ENCODE peak calls at places on chromosomes 11 and 22, in five cellular contexts. W, S, M, A and X are unnamed samples.

GRCh38 chr11:68657021-68657780 is 27.1 kb upstream of the GAL start:
- DNase-seq in W (no peak), S (no peak), M (no peak), A (no peak), X (no peak)

GRCh38 chr22:40243891-40244290 is 66.2 kb downstream of the TNRC6B start:
- DNase-seq in W (no peak), S (no peak), M (no peak), A (no peak), X (peak)

GRCh38 chr11:85313741-85314140 is 313.4 kb downstream of the DLG2 start:
- DNase-seq in W (no peak), S (no peak), M (no peak), A (no peak), X (no peak)

GRCh38 chr22:48071305-48071704 is 1308.9 kb downstream of the TBC1D22A start:
- DNase-seq in W (no peak), S (no peak), M (no peak), A (no peak), X (no peak)

GRCh38 chr11:7605544-7605943 is 67.8 kb downstream of the CYB5R2 start:
- DNase-seq in W (no peak), S (peak), M (peak), A (no peak), X (no peak)

GRCh38 chr11:3947084-3947483 is 91.6 kb downstream of the STIM1 start:
- DNase-seq in W (no peak), S (peak), M (no peak), A (no peak), X (peak)

GRCh38 chr11:36354221-36355003 is 58.3 kb downstream of the PRR5L start:
- DNase-seq in W (no peak), S (peak), M (no peak), A (no peak), X (no peak)

GRCh38 chr11:104443387-104443786 is 279.4 kb upstream of the PDGFD start:
- DNase-seq in W (no peak), S (no peak), M (no peak), A (no peak), X (no peak)

GRCh38 chr22:24400726-24401596 is 26.4 kb upstream of the ADORA2A start:
- DNase-seq in W (no peak), S (peak), M (no peak), A (no peak), X (no peak)

GRCh38 chr11:86558219-86558618 is 114.2 kb downstream of the ME3 start:
- DNase-seq in W (no peak), S (peak), M (no peak), A (no peak), X (no peak)

GRCh38 chr11:16946477-16947282 is 67.5 kb downstream of the PLEKHA7 start:
- DNase-seq in W (no peak), S (no peak), M (peak), A (no peak), X (no peak)

GRCh38 chr22:42880815-42881214 is 23.7 kb upstream of the ARFGAP3 start:
- DNase-seq in W (no peak), S (no peak), M (no peak), A (no peak), X (no peak)

GRCh38 chr11:46051102-46051501 is 70.2 kb downstream of the PHF21A start:
- DNase-seq in W (no peak), S (no peak), M (no peak), A (no peak), X (no peak)

GRCh38 chr11:69463892-69464620 is 17.4 kb upstream of the LINC01488 start:
- DNase-seq in W (no peak), S (no peak), M (no peak), A (no peak), X (no peak)

GRCh38 chr11:101476186-101476585 is 107.6 kb downstream of the TRPC6 start:
- DNase-seq in W (no peak), S (no peak), M (no peak), A (no peak), X (no peak)

GRCh38 chr22:50009765-50010675 is 2.5 kb downstream of the IL17REL start:
- DNase-seq in W (no peak), S (no peak), M (no peak), A (no peak), X (no peak)

GRCh38 chr11:109911488-109911887 is 181.7 kb upstream of the ZC3H12C start:
- DNase-seq in W (no peak), S (peak), M (no peak), A (no peak), X (no peak)

GRCh38 chr11:114262681-114263509 is 33.3 kb upstream of the NNMT start:
- DNase-seq in W (peak), S (peak), M (peak), A (no peak), X (peak)

GRCh38 chr11:61575886-61576516 is 4.9 kb downstream of the SYT7 start:
- DNase-seq in W (no peak), S (no peak), M (peak), A (no peak), X (no peak)

GRCh38 chr11:2534131-2534956 is 89.5 kb downstream of the KCNQ1 start:
- DNase-seq in W (no peak), S (no peak), M (peak), A (no peak), X (peak)

GRCh38 chr22:21593406-21594232 is 26.1 kb downstream of the UBE2L3 start:
- DNase-seq in W (no peak), S (no peak), M (peak), A (no peak), X (no peak)

GRCh38 chr22:26713823-26714449 is 56.5 kb downstream of the MIAT start:
- DNase-seq in W (no peak), S (peak), M (no peak), A (no peak), X (no peak)

GRCh38 chr11:1565173-1565903 is 6.7 kb downstream of the DUSP8 start:
- DNase-seq in W (no peak), S (no peak), M (no peak), A (no peak), X (no peak)